ENCODE peak calls at places on chromosome 3, in ten cellular contexts. Q is foreskin fibroblast; G is choroid plexus epithelial cell; R is HFF-Myc; A is GM12878; M is lower leg skin; I is activated CD8-positive, alpha-beta T cell treated with anti-CD3 and anti-CD28 coated beads for 36 hours; T is mucosa of descending colon; E is IMR-90; N is testis. P is an unnamed sample.
A peak's percentile ranks its signal among the peaks of the same experiment; 100 is the strongest.

GRCh38 chr3:180433172-180433571 is 168.8 kb upstream of the TTC14 start:
- DNase-seq in Q (peak; percentile 1), G (peak; percentile 58), R (no peak), A (no peak), M (no peak), I (no peak), T (no peak), E (peak; percentile 81), N (no peak), P (no peak)

GRCh38 chr3:3081659-3082546 is 28.3 kb downstream of the IL5RA start:
- DNase-seq in Q (no peak), G (no peak), R (no peak), A (peak; percentile 43), M (no peak), I (no peak), T (no peak), E (no peak), N (no peak), P (peak; percentile 16)

GRCh38 chr3:195517030-195517429 is 26.1 kb downstream of the PPP1R2 start:
- DNase-seq in Q (no peak), G (no peak), R (no peak), A (no peak), M (no peak), I (no peak), T (no peak), E (no peak), N (no peak), P (no peak)

GRCh38 chr3:103992469-103992868 is 1374.2 kb upstream of the ALCAM start:
- DNase-seq in Q (no peak), G (peak; percentile 3), R (no peak), A (no peak), M (no peak), I (no peak), T (no peak), E (no peak), N (no peak), P (no peak)

GRCh38 chr3:184697845-184698244 is 14.0 kb downstream of the MAGEF1 start:
- DNase-seq in Q (no peak), G (no peak), R (no peak), A (no peak), M (no peak), I (no peak), T (no peak), E (no peak), N (no peak), P (no peak)

GRCh38 chr3:1439395-1439794 is 346.6 kb downstream of the CNTN6 start:
- DNase-seq in Q (no peak), G (no peak), R (no peak), A (no peak), M (no peak), I (peak; percentile 30), T (no peak), E (no peak), N (peak; percentile 48), P (no peak)

GRCh38 chr3:33848624-33849347 is 50.4 kb downstream of the PDCD6IP start:
- DNase-seq in Q (no peak), G (no peak), R (no peak), A (no peak), M (no peak), I (peak; percentile 50), T (no peak), E (no peak), N (no peak), P (no peak)

GRCh38 chr3:12706504-12707253 is 42.8 kb upstream of the RAF1 start:
- DNase-seq in Q (peak; percentile 80), G (peak; percentile 89), R (peak; percentile 63), A (peak; percentile 45), M (no peak), I (peak; percentile 75), T (no peak), E (peak; percentile 74), N (peak; percentile 78), P (peak; percentile 71)

GRCh38 chr3:196968233-196969000 is at the start of gene PIGZ:
- DNase-seq in Q (peak; percentile 78), G (no peak), R (no peak), A (no peak), M (peak; percentile 85), I (peak; percentile 44), T (no peak), E (no peak), N (no peak), P (peak; percentile 85)

GRCh38 chr3:52056521-52056967 is at the start of gene DUSP7:
- DNase-seq in Q (peak; percentile 87), G (peak; percentile 62), R (no peak), A (no peak), M (peak; percentile 93), I (peak; percentile 72), T (peak; percentile 81), E (peak; percentile 46), N (peak; percentile 73), P (peak; percentile 88)

GRCh38 chr3:115146032-115146417 is 1.1 kb downstream of the ZBTB20 start:
- DNase-seq in Q (peak; percentile 81), G (peak; percentile 89), R (no peak), A (no peak), M (peak; percentile 85), I (peak; percentile 63), T (no peak), E (peak; percentile 79), N (peak; percentile 64), P (peak; percentile 31)

GRCh38 chr3:9402410-9403228 is 5.2 kb downstream of the SETD5 start:
- DNase-seq in Q (peak; percentile 21), G (peak; percentile 69), R (no peak), A (no peak), M (no peak), I (no peak), T (peak; percentile 64), E (peak; percentile 52), N (peak; percentile 92), P (no peak)

GRCh38 chr3:9405756-9406155 is 8.3 kb downstream of the SETD5 start:
- DNase-seq in Q (no peak), G (no peak), R (no peak), A (no peak), M (no peak), I (no peak), T (no peak), E (no peak), N (no peak), P (no peak)

GRCh38 chr3:9403463-9403862 is 6.0 kb downstream of the SETD5 start:
- DNase-seq in Q (no peak), G (no peak), R (no peak), A (no peak), M (no peak), I (no peak), T (no peak), E (no peak), N (no peak), P (no peak)

GRCh38 chr3:9406856-9407626 is 9.6 kb downstream of the SETD5 start:
- DNase-seq in Q (no peak), G (no peak), R (no peak), A (no peak), M (no peak), I (no peak), T (no peak), E (no peak), N (no peak), P (no peak)

GRCh38 chr3:9404680-9405079 is 7.3 kb downstream of the SETD5 start:
- DNase-seq in Q (no peak), G (peak; percentile 23), R (no peak), A (no peak), M (no peak), I (no peak), T (no peak), E (no peak), N (no peak), P (peak; percentile 20)
- TF ChIP-seq CTCF in Q (no peak), G (peak; percentile 39), R (peak; percentile 10), A (peak; percentile 5), M (no peak), I (no peak), T (no peak), E (no peak), N (no peak), P (no peak)

DNA sequence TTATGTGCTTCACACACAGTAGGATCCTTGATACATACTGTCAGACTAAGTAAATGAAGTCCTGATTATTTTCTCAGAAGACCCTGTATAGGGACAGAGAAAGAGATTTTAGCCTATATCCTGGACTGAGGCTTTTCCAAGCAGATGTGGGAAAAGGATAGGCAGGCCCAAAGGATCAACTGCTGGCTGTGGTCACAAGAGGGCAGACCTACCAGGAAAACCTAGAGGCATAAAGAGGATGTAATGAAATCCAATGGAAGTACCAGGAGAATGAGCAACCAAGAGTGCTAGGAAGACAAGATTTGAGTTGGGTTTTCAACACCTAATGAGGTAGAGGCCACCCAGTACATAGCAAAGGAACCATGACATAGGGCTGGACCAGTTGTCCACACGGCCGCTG is 23.1 kb downstream of the DCLK3 start:
- DNase-seq in Q (peak; percentile 13), G (no peak), R (no peak), A (no peak), M (no peak), I (no peak), T (no peak), E (peak; percentile 3), N (no peak), P (no peak)
- TF ChIP-seq CTCF in Q (peak; percentile 13), G (peak; percentile 31), R (peak; percentile 17), A (no peak), M (no peak), I (no peak), T (no peak), E (peak; percentile 15), N (no peak), P (no peak)

DNA sequence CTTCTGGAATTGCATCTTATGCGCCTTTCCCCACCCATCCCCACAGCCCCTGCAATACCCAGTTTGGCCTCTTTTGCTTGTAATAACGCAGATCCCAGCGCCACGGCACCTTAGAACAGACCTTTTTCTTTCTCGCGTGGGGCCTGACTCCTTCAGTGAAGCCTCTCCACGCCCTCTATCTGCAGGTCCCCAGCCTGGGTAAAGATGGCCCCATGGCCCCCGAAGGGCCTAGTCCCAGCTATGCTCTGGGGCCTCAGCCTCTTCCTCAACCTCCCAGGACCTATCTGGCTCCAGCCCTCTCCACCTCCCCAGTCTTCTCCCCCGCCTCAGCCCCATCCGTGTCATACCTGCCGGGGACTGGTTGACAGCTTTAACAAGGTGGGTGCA is 594 bp downstream of the CRELD1 start:
- DNase-seq in Q (no peak), G (peak; percentile 64), R (no peak), A (no peak), M (peak; percentile 87), I (peak; percentile 36), T (no peak), E (no peak), N (no peak), P (no peak)
- TF ChIP-seq CTCF in Q (no peak), G (peak; percentile 45), R (no peak), A (peak; percentile 21), M (no peak), I (no peak), T (no peak), E (no peak), N (peak; percentile 13), P (peak; percentile 26)

DNA sequence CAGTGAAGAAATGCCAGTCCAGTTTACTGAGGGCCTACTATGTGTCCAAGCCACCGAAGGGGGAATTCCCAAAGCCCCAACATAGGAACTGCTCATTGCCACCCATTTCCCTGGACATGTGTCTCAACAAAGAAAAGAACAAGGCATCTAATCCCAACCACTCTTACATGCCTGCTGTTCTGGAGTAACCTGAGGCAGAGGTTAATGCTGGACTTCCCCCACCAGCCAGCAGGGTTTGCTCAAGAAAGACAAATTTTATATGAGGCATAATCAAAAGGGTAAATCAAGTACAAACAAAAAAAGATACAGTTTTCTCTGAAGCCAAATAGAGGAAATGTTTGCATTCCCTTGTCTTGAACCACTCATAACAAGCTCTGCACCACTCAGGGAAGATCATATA is 4.1 kb downstream of the ADCY5 start:
- DNase-seq in Q (no peak), G (no peak), R (no peak), A (no peak), M (no peak), I (no peak), T (no peak), E (no peak), N (no peak), P (no peak)
- TF ChIP-seq CTCF in Q (no peak), G (peak; percentile 24), R (no peak), A (no peak), M (no peak), I (peak; percentile 14), T (no peak), E (no peak), N (no peak), P (no peak)

P was measured in GM13977.